ENCODE peak calls at places on chromosome 1, in eight cellular contexts. G is BE2C, V is endothelial cell, E is GM13977, O is RWPE1, W is HFF-Myc, U is choroid plexus epithelial cell, Z is cardiac fibroblast. M is an unnamed sample.

GRCh38 chr1:46991083-46991923 is 32.2 kb upstream of the CYP4X1 start:
- DNase-seq in G (no peak), V (no peak), E (no peak), O (no peak), W (no peak), U (peak), Z (peak), M (peak)

GRCh38 chr1:17967623-17968022 is 140.0 kb upstream of the IGSF21 start:
- DNase-seq in G (no peak), V (no peak), E (no peak), O (no peak), W (no peak), U (no peak), Z (no peak), M (no peak)

GRCh38 chr1:63908016-63908415 is 134.2 kb downstream of the ROR1 start:
- DNase-seq in G (no peak), V (no peak), E (no peak), O (no peak), W (no peak), U (no peak), Z (peak), M (no peak)

GRCh38 chr1:193666485-193667083 is 480.2 kb upstream of the B3GALT2 start:
- DNase-seq in G (no peak), V (no peak), E (no peak), O (no peak), W (no peak), U (no peak), Z (no peak), M (no peak)

GRCh38 chr1:65525297-65526048 is 105.0 kb downstream of the LEPR start:
- DNase-seq in G (peak), V (peak), E (peak), O (no peak), W (no peak), U (no peak), Z (peak), M (no peak)

GRCh38 chr1:236502972-236503639 is 20.7 kb upstream of the LGALS8 start:
- DNase-seq in G (no peak), V (peak), E (no peak), O (peak), W (peak), U (peak), Z (peak), M (peak)

GRCh38 chr1:184590163-184590750 is 164.4 kb downstream of the EDEM3 start:
- DNase-seq in G (no peak), V (no peak), E (no peak), O (peak), W (no peak), U (no peak), Z (no peak), M (peak)

GRCh38 chr1:27031235-27032118 is 18.8 kb upstream of the TENT5B start:
- DNase-seq in G (peak), V (peak), E (no peak), O (peak), W (no peak), U (peak), Z (peak), M (no peak)

GRCh38 chr1:166840309-166841302 is 1.3 kb downstream of the POGK start:
- DNase-seq in G (no peak), V (no peak), E (no peak), O (no peak), W (no peak), U (peak), Z (peak), M (peak)

DNA sequence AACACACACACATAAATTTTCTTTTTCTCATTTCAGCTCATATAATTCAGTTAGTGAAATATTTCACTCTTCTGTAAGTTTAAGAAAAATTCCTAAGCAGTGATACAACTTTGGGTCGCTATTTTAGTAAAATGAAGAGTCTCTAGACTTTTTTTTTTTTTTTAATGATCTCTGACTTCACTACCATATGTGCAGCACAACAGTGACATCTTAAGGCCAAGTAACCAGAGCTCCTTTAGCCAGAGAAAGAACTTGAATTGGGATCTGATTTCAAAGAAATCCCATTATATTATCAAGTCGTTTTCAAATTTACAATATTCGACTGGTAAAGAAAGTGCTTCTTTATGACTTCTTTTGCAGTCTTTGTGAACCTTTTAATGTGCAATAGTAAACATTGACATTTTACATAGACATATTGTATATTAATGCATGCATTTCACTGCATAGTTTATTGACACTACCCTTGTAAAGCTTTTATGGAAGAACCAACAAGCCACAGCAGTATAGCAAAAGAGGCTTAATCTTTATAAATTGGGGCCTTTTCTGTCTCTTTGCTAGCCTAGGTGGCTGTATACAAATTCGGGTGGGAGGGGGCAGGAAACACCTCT is 62.2 kb downstream of the LRRC40 start:
- DNase-seq in G (no peak), V (no peak), E (no peak), O (no peak), W (peak), U (peak), Z (peak), M (no peak)
- TF ChIP-seq CTCF in G (no peak), V (no peak), E (no peak), O (no peak), W (peak), U (peak), Z (peak), M (no peak)

GRCh38 chr1:1507305-1507704 is 4.7 kb upstream of the ATAD3A start:
- DNase-seq in G (no peak), V (no peak), E (no peak), O (no peak), W (no peak), U (no peak), Z (no peak), M (no peak)

GRCh38 chr1:1511533-1512285 is at the start of gene ATAD3A:
- DNase-seq in G (peak), V (peak), E (peak), O (peak), W (peak), U (peak), Z (peak), M (peak)

DNA sequence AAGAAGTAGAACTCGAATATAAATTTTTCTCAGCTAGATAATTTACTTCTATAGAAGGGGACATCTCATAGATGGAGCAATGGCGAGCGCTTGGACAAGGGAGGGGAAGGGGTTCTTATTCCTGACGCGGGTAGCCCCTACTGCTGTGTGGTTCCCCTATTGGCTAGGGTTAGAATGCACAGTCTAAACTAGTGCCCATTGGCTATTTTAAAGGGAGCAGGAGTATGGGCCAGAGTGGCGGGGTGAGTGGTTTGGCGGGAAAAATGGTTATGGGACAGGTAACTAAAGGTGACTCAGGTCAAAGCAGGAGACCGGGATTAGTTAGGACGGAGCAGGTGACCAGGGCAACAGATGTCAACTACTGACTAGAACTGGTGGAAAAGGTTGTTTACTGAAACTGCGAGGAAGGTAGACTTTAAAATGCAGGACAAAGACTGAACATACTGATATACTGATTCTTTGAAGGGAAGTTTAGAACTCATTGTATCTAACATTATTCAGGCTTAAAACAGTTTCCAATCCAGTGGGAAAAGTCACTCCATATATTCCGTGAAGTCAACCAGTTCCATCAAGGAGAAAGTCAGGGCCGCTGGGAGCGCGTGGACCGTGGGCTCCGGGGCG is 940 bp upstream of the ATAD3A start:
- DNase-seq in G (no peak), V (no peak), E (no peak), O (no peak), W (no peak), U (peak), Z (peak), M (peak)
- TF ChIP-seq CTCF in G (peak), V (no peak), E (no peak), O (no peak), W (no peak), U (no peak), Z (no peak), M (no peak)

DNA sequence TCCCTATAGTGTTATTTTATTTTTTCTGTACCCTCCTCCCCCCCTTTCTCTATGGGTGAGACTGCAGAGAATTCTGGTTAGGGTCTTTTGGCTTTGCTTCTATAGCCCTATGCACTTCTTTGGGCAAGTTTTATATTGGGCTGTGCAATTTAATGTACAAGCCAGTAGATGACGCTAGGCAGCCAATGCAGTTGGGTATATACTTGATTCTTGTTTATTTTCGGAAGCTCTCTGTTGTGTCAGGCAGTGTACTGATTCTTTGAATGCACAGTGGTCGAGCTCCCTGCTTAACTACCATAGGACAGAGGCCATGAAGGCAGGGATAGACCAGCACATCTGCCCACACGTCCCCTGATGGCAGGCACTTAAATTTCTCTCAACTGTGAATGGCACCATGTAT is 34.1 kb upstream of the GPR52 start:
- DNase-seq in G (peak), V (peak), E (no peak), O (no peak), W (no peak), U (peak), Z (peak), M (no peak)
- TF ChIP-seq CTCF in G (peak), V (peak), E (peak), O (no peak), W (peak), U (peak), Z (peak), M (no peak)

GRCh38 chr1:22676916-22677601 is 24.0 kb downstream of the C1QB start:
- DNase-seq in G (no peak), V (no peak), E (no peak), O (no peak), W (no peak), U (no peak), Z (no peak), M (no peak)
- TF ChIP-seq CTCF in G (no peak), V (no peak), E (no peak), O (no peak), W (no peak), U (no peak), Z (no peak), M (no peak)

GRCh38 chr1:19648689-19649088 is 4.6 kb downstream of the NBL1 start:
- DNase-seq in G (no peak), V (no peak), E (no peak), O (no peak), W (no peak), U (peak), Z (peak), M (no peak)
- TF ChIP-seq CTCF in G (peak), V (no peak), E (peak), O (peak), W (peak), U (no peak), Z (peak), M (peak)

M was measured in Caco-2.